ENCODE peak calls at places on chromosomes 2 and 18, in five cellular contexts. T is mesothelial cell of epicardium, H is GM23338, Z is WERI-Rb-1, V is GM20000. J is an unnamed sample.

GRCh38 chr2:11239718-11240462 is 84.6 kb downstream of the SLC66A3 start:
- DNase-seq in T (no peak), H (no peak), Z (peak), V (no peak), J (no peak)

GRCh38 chr2:155748126-155748525 is 584.4 kb downstream of the NR4A2 start:
- DNase-seq in T (no peak), H (no peak), Z (peak), V (no peak), J (no peak)

GRCh38 chr2:101967826-101968498 is 23.8 kb upstream of the IL1R2 start:
- DNase-seq in T (no peak), H (no peak), Z (no peak), V (no peak), J (no peak)

GRCh38 chr2:152466925-152467676 is 132.1 kb downstream of the FMNL2 start:
- DNase-seq in T (no peak), H (no peak), Z (no peak), V (peak), J (no peak)

GRCh38 chr2:66872056-66872821 is 437.3 kb downstream of the MEIS1 start:
- DNase-seq in T (no peak), H (no peak), Z (no peak), V (no peak), J (no peak)

GRCh38 chr2:133975676-133976428 is 278.0 kb upstream of the MGAT5 start:
- DNase-seq in T (no peak), H (no peak), Z (no peak), V (no peak), J (no peak)

GRCh38 chr2:59874971-59875755 is 678.3 kb downstream of the BCL11A start:
- DNase-seq in T (no peak), H (peak), Z (no peak), V (no peak), J (no peak)

GRCh38 chr2:15726321-15727057 is 134.8 kb downstream of the DDX1 start:
- DNase-seq in T (no peak), H (no peak), Z (peak), V (no peak), J (no peak)

GRCh38 chr18:51197661-51198424 is at the start of gene MEX3C:
- DNase-seq in T (peak), H (peak), Z (peak), V (peak), J (peak)

GRCh38 chr2:241892299-241893137 is 23.0 kb downstream of the RTP5 start:
- DNase-seq in T (peak), H (no peak), Z (peak), V (no peak), J (no peak)

GRCh38 chr2:16227811-16228462 is 287.6 kb downstream of the MYCN start:
- DNase-seq in T (no peak), H (no peak), Z (no peak), V (no peak), J (no peak)

GRCh38 chr2:149573760-149574159 is 13.8 kb downstream of the MMADHC start:
- DNase-seq in T (no peak), H (no peak), Z (no peak), V (no peak), J (no peak)

GRCh38 chr2:216849987-216850386 is 9.9 kb downstream of the TNP1 start:
- DNase-seq in T (no peak), H (no peak), Z (no peak), V (no peak), J (no peak)

GRCh38 chr2:228545041-228545440 is 363.6 kb upstream of the SPHKAP start:
- DNase-seq in T (no peak), H (no peak), Z (no peak), V (no peak), J (no peak)

GRCh38 chr2:28684142-28684858 is 67.3 kb upstream of the PPP1CB start:
- DNase-seq in T (no peak), H (no peak), Z (peak), V (no peak), J (no peak)

GRCh38 chr2:143229411-143229810 is 100.2 kb downstream of the ARHGAP15 start:
- DNase-seq in T (no peak), H (peak), Z (no peak), V (no peak), J (no peak)

GRCh38 chr2:15425707-15426106 is 135.4 kb downstream of the NBAS start:
- DNase-seq in T (no peak), H (peak), Z (no peak), V (no peak), J (peak)

GRCh38 chr2:61536086-61536722 is 2.0 kb downstream of the XPO1 start:
- DNase-seq in T (peak), H (no peak), Z (peak), V (peak), J (no peak)

GRCh38 chr2:161426788-161427412 is 10.8 kb downstream of the TBR1 start:
- DNase-seq in T (no peak), H (peak), Z (no peak), V (peak), J (peak)

GRCh38 chr18:59628995-59629394 is 68.2 kb downstream of the CCBE1 start:
- DNase-seq in T (no peak), H (no peak), Z (no peak), V (no peak), J (no peak)

GRCh38 chr2:199136681-199137080 is 321.1 kb downstream of the SATB2 start:
- DNase-seq in T (no peak), H (no peak), Z (no peak), V (no peak), J (no peak)

GRCh38 chr2:150028337-150028736 is 440.8 kb upstream of the MMADHC start:
- DNase-seq in T (no peak), H (no peak), Z (no peak), V (no peak), J (no peak)

GRCh38 chr2:192245329-192245728 is 50.6 kb upstream of the TMEFF2 start:
- DNase-seq in T (no peak), H (no peak), Z (no peak), V (no peak), J (no peak)

GRCh38 chr18:78978336-78979057 is 1.1 kb upstream of the SALL3 start:
- DNase-seq in T (no peak), H (peak), Z (no peak), V (no peak), J (peak)

GRCh38 chr18:34729264-34729663 is 19.2 kb downstream of the DTNA start:
- DNase-seq in T (no peak), H (peak), Z (peak), V (peak), J (no peak)

GRCh38 chr2:156229724-156230362 is 102.7 kb downstream of the NR4A2 start:
- DNase-seq in T (no peak), H (peak), Z (no peak), V (no peak), J (no peak)

GRCh38 chr18:12394428-12394827 is 13.3 kb upstream of the PRELID3A start:
- DNase-seq in T (no peak), H (peak), Z (no peak), V (no peak), J (no peak)
- TF ChIP-seq CTCF in T (no peak), H (peak), Z (peak), V (peak), J (no peak)

DNA sequence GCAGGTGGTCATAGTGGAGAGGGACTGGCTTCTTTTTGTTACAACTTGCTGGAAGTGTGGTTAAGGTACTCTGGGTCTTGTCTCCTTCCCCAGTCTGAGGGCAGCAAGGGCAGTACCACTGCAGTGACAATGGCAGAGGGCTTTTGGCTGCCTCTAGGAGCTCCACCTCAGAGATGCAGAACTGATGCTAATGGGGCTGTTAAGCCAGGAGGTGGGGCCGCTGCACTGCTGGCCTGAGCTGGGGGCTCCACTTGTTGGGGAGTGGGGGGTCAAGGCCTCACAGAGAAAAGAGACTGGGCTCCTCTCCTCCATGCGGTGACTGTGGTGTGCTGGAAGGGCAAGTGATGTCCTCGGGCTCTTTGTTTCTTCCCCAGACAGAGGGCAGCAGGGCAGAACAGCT is 135.7 kb downstream of the DSEL start:
- DNase-seq in T (no peak), H (no peak), Z (no peak), V (no peak), J (no peak)
- TF ChIP-seq CTCF in T (no peak), H (no peak), Z (no peak), V (no peak), J (no peak)

DNA sequence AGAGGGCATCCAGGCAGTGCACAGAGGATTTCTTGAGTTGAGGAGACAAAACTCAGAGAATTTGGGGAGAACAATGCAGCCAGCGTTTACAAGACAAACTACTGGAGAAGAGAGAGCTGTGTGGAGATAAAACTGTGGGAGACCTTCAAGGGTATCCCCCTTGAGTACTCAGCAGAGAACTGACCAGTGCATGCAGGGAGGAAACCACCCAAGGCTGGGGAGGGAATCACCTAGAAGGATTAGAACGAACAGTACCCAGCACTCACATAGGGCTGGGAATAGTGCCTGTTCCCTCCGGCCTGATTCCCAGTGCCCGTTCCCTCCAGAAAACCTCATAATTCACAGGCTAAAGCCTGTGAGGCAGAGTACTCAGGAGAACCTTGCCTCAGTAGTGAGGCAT is 61.9 kb upstream of the YPEL5 start:
- DNase-seq in T (no peak), H (no peak), Z (no peak), V (no peak), J (no peak)
- TF ChIP-seq CTCF in T (no peak), H (no peak), Z (no peak), V (no peak), J (no peak)

DNA sequence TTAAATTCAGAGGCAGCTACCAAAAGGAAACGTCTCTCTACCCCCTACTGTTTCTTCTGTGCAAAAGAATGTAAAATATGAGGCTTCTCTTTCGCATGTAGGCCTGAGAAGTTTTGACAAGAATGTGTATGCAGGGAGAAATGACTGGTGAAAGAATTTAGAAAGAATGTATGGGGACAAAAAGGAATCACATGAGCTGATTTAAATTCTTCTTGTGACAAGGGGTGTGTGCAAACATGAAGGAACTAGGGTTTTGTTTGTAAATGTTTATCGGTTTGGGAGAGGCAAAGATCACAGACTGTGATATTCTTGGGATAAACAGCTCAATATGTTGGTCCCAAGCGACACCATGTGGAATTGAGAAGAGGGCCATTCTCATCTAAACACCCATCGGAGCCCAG is 345.2 kb upstream of the VRK2 start:
- DNase-seq in T (no peak), H (peak), Z (no peak), V (no peak), J (no peak)
- TF ChIP-seq CTCF in T (no peak), H (no peak), Z (no peak), V (no peak), J (no peak)

J was measured in nephron progenitor cell.